ENCODE peak calls at places on chromosome 9, in five cellular contexts. One of them, this sample, is unnamed.

GRCh38 chr9:121331992-121332685 is 37.9 kb downstream of the STOM start:
- DNase-seq in K562: no peak
- DNase-seq in H1: no peak
- DNase-seq in HepG2: no peak
- DNase-seq in SK-N-SH: no peak
- DNase-seq in this sample: no peak

GRCh38 chr9:81560851-81561732 is 128.3 kb downstream of the TLE1 start:
- DNase-seq in K562: no peak
- DNase-seq in H1: no peak
- DNase-seq in HepG2: no peak
- DNase-seq in SK-N-SH: no peak
- DNase-seq in this sample: no peak

GRCh38 chr9:28007097-28007817 is 434.0 kb upstream of the C9orf72 start:
- DNase-seq in K562: no peak
- DNase-seq in H1: no peak
- DNase-seq in HepG2: no peak
- DNase-seq in SK-N-SH: no peak
- DNase-seq in this sample: no peak

GRCh38 chr9:26975728-26976707 is 19.8 kb downstream of the IFT74 start:
- DNase-seq in K562: peak
- DNase-seq in H1: peak
- DNase-seq in HepG2: peak
- DNase-seq in SK-N-SH: peak
- DNase-seq in this sample: no peak

GRCh38 chr9:79201641-79202040 is 370.1 kb upstream of the TLE4 start:
- DNase-seq in K562: no peak
- DNase-seq in H1: no peak
- DNase-seq in HepG2: no peak
- DNase-seq in SK-N-SH: no peak
- DNase-seq in this sample: no peak

GRCh38 chr9:129138476-129139232 is 27.4 kb downstream of the PTPA start:
- DNase-seq in K562: no peak
- DNase-seq in H1: no peak
- DNase-seq in HepG2: no peak
- DNase-seq in SK-N-SH: no peak
- DNase-seq in this sample: no peak

GRCh38 chr9:17578911-17579793 is at the start of gene SH3GL2:
- DNase-seq in K562: no peak
- DNase-seq in H1: peak
- DNase-seq in HepG2: no peak
- DNase-seq in SK-N-SH: peak
- DNase-seq in this sample: no peak

GRCh38 chr9:33225319-33226152 is 14.4 kb upstream of the SPINK4 start:
- DNase-seq in K562: peak
- DNase-seq in H1: peak
- DNase-seq in HepG2: peak
- DNase-seq in SK-N-SH: peak
- DNase-seq in this sample: peak

GRCh38 chr9:26131891-26132290 is 453.6 kb upstream of the TUSC1 start:
- DNase-seq in K562: no peak
- DNase-seq in H1: no peak
- DNase-seq in HepG2: no peak
- DNase-seq in SK-N-SH: no peak
- DNase-seq in this sample: no peak

GRCh38 chr9:129235931-129236331 is 57.9 kb upstream of the IER5L start:
- DNase-seq in K562: no peak
- DNase-seq in H1: no peak
- DNase-seq in HepG2: no peak
- DNase-seq in SK-N-SH: no peak
- DNase-seq in this sample: no peak

GRCh38 chr9:3827175-3827574 is 301.4 kb upstream of the RFX3 start:
- DNase-seq in K562: no peak
- DNase-seq in H1: no peak
- DNase-seq in HepG2: no peak
- DNase-seq in SK-N-SH: no peak
- DNase-seq in this sample: no peak

GRCh38 chr9:97874617-97875016 is 21.6 kb downstream of the FOXE1 start:
- DNase-seq in K562: no peak
- DNase-seq in H1: peak
- DNase-seq in HepG2: no peak
- DNase-seq in SK-N-SH: no peak
- DNase-seq in this sample: no peak

GRCh38 chr9:87675906-87676515 is 49.9 kb upstream of the CTSL start:
- DNase-seq in K562: no peak
- DNase-seq in H1: no peak
- DNase-seq in HepG2: no peak
- DNase-seq in SK-N-SH: no peak
- DNase-seq in this sample: no peak

GRCh38 chr9:86946712-86947145 is 577 bp downstream of the GAS1 start:
- DNase-seq in K562: no peak
- DNase-seq in H1: peak
- DNase-seq in HepG2: no peak
- DNase-seq in SK-N-SH: peak
- DNase-seq in this sample: no peak

GRCh38 chr9:126516561-126516935 is 97.2 kb upstream of the LMX1B start:
- DNase-seq in K562: no peak
- DNase-seq in H1: peak
- DNase-seq in HepG2: no peak
- DNase-seq in SK-N-SH: no peak
- DNase-seq in this sample: no peak

GRCh38 chr9:8486095-8486494 is 686.5 kb upstream of the DMAC1 start:
- DNase-seq in K562: no peak
- DNase-seq in H1: peak
- DNase-seq in HepG2: no peak
- DNase-seq in SK-N-SH: peak
- DNase-seq in this sample: no peak

GRCh38 chr9:3873818-3874217 is 348.0 kb upstream of the RFX3 start:
- DNase-seq in K562: no peak
- DNase-seq in H1: no peak
- DNase-seq in HepG2: no peak
- DNase-seq in SK-N-SH: no peak
- DNase-seq in this sample: no peak

GRCh38 chr9:89461302-89461701 is 36.6 kb downstream of the SEMA4D start:
- DNase-seq in K562: no peak
- DNase-seq in H1: no peak
- DNase-seq in HepG2: no peak
- DNase-seq in SK-N-SH: no peak
- DNase-seq in this sample: no peak

GRCh38 chr9:129567842-129568559 is 52.9 kb downstream of the C9orf50 start:
- DNase-seq in K562: peak
- DNase-seq in H1: peak
- DNase-seq in HepG2: peak
- DNase-seq in SK-N-SH: no peak
- DNase-seq in this sample: no peak

GRCh38 chr9:14170392-14170931 is 143.5 kb downstream of the NFIB start:
- DNase-seq in K562: no peak
- DNase-seq in H1: no peak
- DNase-seq in HepG2: no peak
- DNase-seq in SK-N-SH: no peak
- DNase-seq in this sample: no peak

GRCh38 chr9:89165341-89165740 is 13.3 kb downstream of the SHC3 start:
- DNase-seq in K562: no peak
- DNase-seq in H1: no peak
- DNase-seq in HepG2: no peak
- DNase-seq in SK-N-SH: no peak
- DNase-seq in this sample: no peak

GRCh38 chr9:129509508-129509907 is 111.4 kb downstream of the C9orf50 start:
- DNase-seq in K562: no peak
- DNase-seq in H1: no peak
- DNase-seq in HepG2: no peak
- DNase-seq in SK-N-SH: no peak
- DNase-seq in this sample: no peak

GRCh38 chr9:131019387-131020239 is 10.6 kb downstream of the LAMC3 start:
- DNase-seq in K562: no peak
- DNase-seq in H1: no peak
- DNase-seq in HepG2: no peak
- DNase-seq in SK-N-SH: peak
- DNase-seq in this sample: no peak
- TF ChIP-seq RFX5 in K562: no peak
- TF ChIP-seq RFX5 in H1: no peak
- TF ChIP-seq RFX5 in HepG2: no peak
- TF ChIP-seq RFX5 in SK-N-SH: no peak
- TF ChIP-seq RFX5 in this sample: no peak

GRCh38 chr9:124005372-124005771 is 6.2 kb upstream of the LHX2 start:
- DNase-seq in K562: no peak
- DNase-seq in H1: peak
- DNase-seq in HepG2: no peak
- DNase-seq in SK-N-SH: no peak
- DNase-seq in this sample: no peak

GRCh38 chr9:124007157-124007460 is 4.5 kb upstream of the LHX2 start:
- DNase-seq in K562: no peak
- DNase-seq in H1: peak
- DNase-seq in HepG2: no peak
- DNase-seq in SK-N-SH: no peak
- DNase-seq in this sample: no peak

GRCh38 chr9:124007468-124008306 is 3.9 kb upstream of the LHX2 start:
- DNase-seq in K562: no peak
- DNase-seq in H1: no peak
- DNase-seq in HepG2: no peak
- DNase-seq in SK-N-SH: no peak
- DNase-seq in this sample: no peak

GRCh38 chr9:124008307-124008854 is 3.2 kb upstream of the LHX2 start:
- DNase-seq in K562: no peak
- DNase-seq in H1: peak
- DNase-seq in HepG2: no peak
- DNase-seq in SK-N-SH: peak
- DNase-seq in this sample: no peak

GRCh38 chr9:124006448-124007156 is 5.0 kb upstream of the LHX2 start:
- DNase-seq in K562: no peak
- DNase-seq in H1: no peak
- DNase-seq in HepG2: no peak
- DNase-seq in SK-N-SH: no peak
- DNase-seq in this sample: no peak
- TF ChIP-seq TAF1 in K562: no peak
- TF ChIP-seq TAF1 in H1: no peak
- TF ChIP-seq TAF1 in HepG2: no peak
- TF ChIP-seq TAF1 in SK-N-SH: no peak
- TF ChIP-seq TAF1 in this sample: no peak

DNA sequence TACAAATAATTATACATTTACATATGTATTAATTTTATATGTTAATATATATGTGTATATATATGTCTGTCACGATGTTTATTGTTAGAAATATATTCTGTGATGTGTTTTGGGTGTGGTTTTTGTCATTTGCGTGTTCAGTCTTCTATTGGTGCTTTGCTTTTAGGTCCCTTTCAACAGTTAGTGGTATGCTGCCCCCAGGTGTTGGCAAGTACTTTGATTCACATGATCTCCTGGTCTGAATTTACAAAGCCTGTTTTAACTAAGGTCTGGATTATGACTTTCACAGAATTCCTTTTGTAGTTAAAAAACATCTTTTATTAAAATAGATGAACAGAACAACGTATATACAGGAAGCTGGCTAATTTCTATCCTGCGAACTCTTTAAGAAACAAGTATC is 271.5 kb downstream of the CCDC171 start:
- DNase-seq in K562: no peak
- DNase-seq in H1: no peak
- DNase-seq in HepG2: peak
- DNase-seq in SK-N-SH: no peak
- DNase-seq in this sample: no peak
- TF ChIP-seq RFX5 in K562: no peak
- TF ChIP-seq RFX5 in H1: no peak
- TF ChIP-seq RFX5 in HepG2: no peak
- TF ChIP-seq RFX5 in SK-N-SH: no peak
- TF ChIP-seq RFX5 in this sample: no peak

DNA sequence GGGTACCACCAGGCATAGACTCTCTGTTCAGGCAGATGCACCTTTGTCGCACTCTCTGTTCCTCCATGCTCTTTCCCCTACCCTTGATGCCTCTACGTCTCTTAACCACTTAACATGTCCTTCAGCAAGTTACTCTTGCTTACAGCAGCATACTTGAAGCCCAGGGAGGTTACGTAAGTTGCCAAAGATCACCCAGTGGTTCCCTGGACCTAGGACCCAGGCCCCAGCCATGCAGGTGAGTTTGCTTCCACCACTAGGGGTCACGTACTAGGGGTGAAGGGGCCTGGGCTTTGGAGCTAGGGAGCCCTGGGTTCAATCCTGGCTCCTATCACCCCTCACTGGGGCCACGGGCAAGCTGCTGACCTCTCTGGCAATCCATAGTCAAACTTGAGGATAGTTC is 8.9 kb downstream of the AKNA start:
- DNase-seq in K562: no peak
- DNase-seq in H1: no peak
- DNase-seq in HepG2: no peak
- DNase-seq in SK-N-SH: no peak
- DNase-seq in this sample: no peak
- TF ChIP-seq TAF1 in K562: no peak
- TF ChIP-seq TAF1 in H1: no peak
- TF ChIP-seq TAF1 in HepG2: no peak
- TF ChIP-seq TAF1 in SK-N-SH: no peak
- TF ChIP-seq TAF1 in this sample: no peak

GRCh38 chr9:136531186-136531903 is 14.5 kb downstream of the NOTCH1 start:
- DNase-seq in K562: no peak
- DNase-seq in H1: no peak
- DNase-seq in HepG2: no peak
- DNase-seq in SK-N-SH: no peak
- DNase-seq in this sample: no peak

GRCh38 chr9:136534396-136534795 is 11.5 kb downstream of the NOTCH1 start:
- DNase-seq in K562: no peak
- DNase-seq in H1: no peak
- DNase-seq in HepG2: no peak
- DNase-seq in SK-N-SH: no peak
- DNase-seq in this sample: no peak

GRCh38 chr9:136531904-136532798 is 13.7 kb downstream of the NOTCH1 start:
- DNase-seq in K562: no peak
- DNase-seq in H1: no peak
- DNase-seq in HepG2: no peak
- DNase-seq in SK-N-SH: no peak
- DNase-seq in this sample: no peak

GRCh38 chr9:136533775-136534157 is 12.1 kb downstream of the NOTCH1 start:
- DNase-seq in K562: no peak
- DNase-seq in H1: no peak
- DNase-seq in HepG2: no peak
- DNase-seq in SK-N-SH: no peak
- DNase-seq in this sample: no peak

GRCh38 chr9:136532799-136533774 is 12.8 kb downstream of the NOTCH1 start:
- DNase-seq in K562: no peak
- DNase-seq in H1: no peak
- DNase-seq in HepG2: no peak
- DNase-seq in SK-N-SH: no peak
- DNase-seq in this sample: no peak
- TF ChIP-seq RFX5 in K562: no peak
- TF ChIP-seq RFX5 in H1: no peak
- TF ChIP-seq RFX5 in HepG2: no peak
- TF ChIP-seq RFX5 in SK-N-SH: no peak
- TF ChIP-seq RFX5 in this sample: no peak

This sample was measured in GM12878.